ENCODE peak calls at places on chromosomes 13 and 19, in seven cellular contexts. L is A549, R is K562, J is HepG2, S is SK-N-SH, T is endothelial cell of umbilical vein, O is HCT116. I is an unnamed sample.

GRCh38 chr13:89568276-89568675 is 1779.2 kb upstream of the MIR17HG start:
- DNase-seq in R (no peak), S (no peak), O (no peak), L (no peak), T (no peak), J (no peak), I (no peak)

GRCh38 chr19:19679176-19680073 is 10.8 kb downstream of the ZNF101 start:
- DNase-seq in J (no peak), O (no peak), S (no peak), T (no peak), L (no peak), R (no peak), I (no peak)

GRCh38 chr13:43908156-43909126 is 28.7 kb downstream of the LACC1 start:
- DNase-seq in R (no peak), L (peak), O (peak), J (peak), T (peak), S (peak), I (peak)

GRCh38 chr19:12749938-12750521 is 1.6 kb upstream of the BEST2 start:
- DNase-seq in L (no peak), O (no peak), R (no peak), T (no peak), S (peak), J (no peak), I (peak)

GRCh38 chr19:3196064-3196932 is 10.6 kb downstream of the NCLN start:
- DNase-seq in O (no peak), S (peak), T (no peak), L (no peak), R (no peak), J (no peak), I (no peak)

GRCh38 chr19:12946092-12946845 is 607 bp downstream of the RAD23A start:
- DNase-seq in L (peak), J (peak), T (peak), S (peak), O (peak), R (peak), I (peak)

GRCh38 chr13:42745655-42746054 is 35.7 kb upstream of the FAM216B start:
- DNase-seq in J (no peak), S (no peak), O (no peak), L (no peak), R (no peak), T (no peak), I (peak)

GRCh38 chr19:2034729-2035589 is 16.1 kb downstream of the MKNK2 start:
- DNase-seq in J (no peak), R (peak), T (no peak), O (peak), S (peak), L (peak), I (peak)

GRCh38 chr13:21901326-21901725 is 230.5 kb downstream of the FGF9 start:
- DNase-seq in R (no peak), T (no peak), O (no peak), L (no peak), S (no peak), J (no peak), I (no peak)

GRCh38 chr13:77696863-77697207 is 652 bp upstream of the SLAIN1 start:
- DNase-seq in S (no peak), R (no peak), T (peak), O (no peak), L (no peak), J (no peak), I (no peak)
- H3K4me3 ChIP-seq in S (peak), R (no peak), T (peak), O (no peak), L (peak), J (no peak), I (peak)

GRCh38 chr19:38360351-38360750 is 14.0 kb upstream of the PSMD8 start:
- DNase-seq in L (no peak), O (no peak), T (no peak), S (no peak), R (no peak), J (no peak), I (no peak)

GRCh38 chr19:38359242-38360021 is 14.9 kb upstream of the PSMD8 start:
- DNase-seq in L (no peak), J (no peak), S (no peak), R (no peak), T (no peak), O (no peak), I (no peak)

GRCh38 chr19:38362076-38362945 is 12.1 kb upstream of the PSMD8 start:
- DNase-seq in R (peak), O (peak), L (peak), J (peak), S (peak), T (peak), I (peak)

GRCh38 chr19:38360839-38361631 is 13.3 kb upstream of the PSMD8 start:
- DNase-seq in S (peak), J (no peak), T (no peak), O (no peak), L (no peak), R (no peak), I (no peak)

GRCh38 chr19:38361633-38362075 is 12.7 kb upstream of the PSMD8 start:
- DNase-seq in L (peak), R (peak), O (peak), S (peak), T (peak), J (peak), I (peak)
- TF ChIP-seq CTCF in L (no peak), R (peak), O (no peak), S (peak), T (no peak), J (no peak), I (no peak)

DNA sequence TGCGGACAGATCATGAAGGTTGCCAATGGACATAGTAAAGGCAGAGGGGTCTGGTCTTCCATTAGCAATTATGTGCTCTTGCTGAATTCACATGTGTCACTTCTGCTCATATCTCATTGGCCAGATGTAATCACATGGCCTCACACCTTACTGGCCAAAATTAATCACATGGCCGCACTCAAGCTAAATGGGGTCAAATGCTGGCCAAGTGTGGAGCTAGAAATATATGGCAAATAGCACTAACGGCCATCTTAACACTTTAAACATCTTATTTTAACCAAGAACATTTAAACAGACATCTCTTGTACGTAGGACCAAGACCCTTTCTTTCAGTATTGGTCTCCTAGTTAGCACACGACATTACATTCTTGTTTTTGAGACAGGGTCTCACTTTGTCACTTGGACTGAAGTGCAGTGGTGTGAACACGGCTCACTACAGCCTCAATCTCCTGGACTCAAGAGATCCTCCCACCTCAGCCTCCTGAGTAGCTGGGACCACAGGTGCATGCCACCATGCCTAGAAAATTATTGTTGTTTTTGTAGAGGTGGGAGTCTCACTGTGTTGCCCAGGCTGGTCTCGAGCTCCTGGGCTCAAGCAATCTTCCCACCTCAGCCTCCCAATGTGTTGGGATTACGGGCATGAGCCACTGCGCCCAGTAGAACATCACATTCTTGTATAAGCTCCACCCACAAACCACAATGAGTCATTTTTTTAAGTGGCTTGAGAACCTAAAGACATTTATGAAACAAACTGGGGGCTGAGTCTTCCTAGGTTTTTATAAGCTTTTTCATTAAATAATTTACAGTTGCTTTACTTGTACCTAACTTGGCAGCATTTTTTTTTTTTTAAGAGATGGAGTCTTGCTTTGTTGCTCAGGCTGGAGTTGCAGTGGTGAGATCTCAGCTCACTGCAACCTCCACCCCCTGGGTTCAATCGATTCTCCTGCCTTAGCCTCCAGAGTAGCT is 2.9 kb upstream of the PTOV1 start:
- DNase-seq in R (peak), J (no peak), L (no peak), O (peak), T (no peak), S (no peak), I (peak)
- TF ChIP-seq MAX in R (peak), J (no peak), L (peak), O (peak), T (peak), S (peak), I (peak)

DNA sequence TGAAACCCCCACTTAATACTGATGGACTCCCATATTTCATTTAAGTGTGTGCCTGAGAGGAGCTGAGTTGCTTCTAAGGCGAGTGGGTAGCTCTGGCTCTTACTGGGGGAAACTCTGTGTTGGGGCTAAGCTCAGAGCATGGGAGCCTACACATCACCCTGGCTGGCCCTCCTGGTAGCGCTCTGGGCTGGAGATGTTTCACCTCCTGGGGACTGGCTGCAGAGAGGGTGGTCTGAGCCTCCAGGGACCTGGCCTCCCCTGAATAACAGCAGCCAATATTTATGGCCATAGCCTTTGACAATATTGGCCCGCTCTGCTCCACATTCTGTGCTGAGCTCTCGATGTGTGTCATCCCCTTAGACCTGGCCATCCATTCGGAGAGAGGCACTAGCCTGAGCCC is 316.5 kb downstream of the ZNF536 start:
- DNase-seq in S (no peak), O (no peak), T (no peak), J (no peak), L (no peak), R (no peak), I (no peak)
- H3K4me3 ChIP-seq in S (no peak), O (no peak), T (no peak), J (no peak), L (no peak), R (no peak), I (no peak)

GRCh38 chr13:110784748-110785147 is 71.2 kb downstream of the ING1 start:
- DNase-seq in T (no peak), S (no peak), O (no peak), L (no peak), J (no peak), R (no peak), I (no peak)

GRCh38 chr13:110777251-110777820 is 63.8 kb downstream of the ING1 start:
- DNase-seq in J (peak), O (no peak), R (no peak), T (no peak), L (no peak), S (no peak), I (no peak)

GRCh38 chr13:110782185-110782584 is 68.7 kb downstream of the ING1 start:
- DNase-seq in J (no peak), R (no peak), O (no peak), S (no peak), L (no peak), T (no peak), I (no peak)

GRCh38 chr13:110779046-110779445 is 65.5 kb downstream of the ING1 start:
- DNase-seq in L (no peak), T (no peak), O (no peak), R (no peak), S (no peak), J (no peak), I (no peak)

DNA sequence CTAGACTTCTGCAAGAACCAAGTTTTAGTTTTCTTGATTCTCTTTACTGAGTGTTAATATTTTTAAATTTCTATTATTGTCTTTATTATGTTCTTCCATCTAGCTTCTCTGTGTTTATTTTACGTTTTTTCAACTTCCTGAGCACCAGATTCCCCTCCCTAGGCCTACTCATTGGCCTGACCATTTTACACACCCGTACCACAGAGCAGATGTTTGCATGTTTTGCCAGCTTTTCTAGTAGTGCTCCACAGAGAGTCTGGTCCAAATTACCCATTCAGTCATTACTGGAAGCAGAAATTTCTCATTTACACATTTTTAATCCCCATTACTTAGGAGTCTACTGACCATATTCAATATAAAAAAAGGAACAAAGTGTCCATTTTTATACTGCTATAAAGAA is 66.9 kb downstream of the ING1 start:
- DNase-seq in J (no peak), O (no peak), L (no peak), T (no peak), R (no peak), S (no peak), I (no peak)
- TF ChIP-seq CTCF in J (no peak), O (no peak), L (no peak), T (no peak), R (no peak), S (no peak), I (no peak)

GRCh38 chr13:73833331-73834070 is 300.7 kb downstream of the KLF12 start:
- DNase-seq in L (no peak), O (no peak), T (no peak), J (no peak), R (no peak), S (no peak), I (no peak)

GRCh38 chr13:73837147-73837546 is 297.1 kb downstream of the KLF12 start:
- DNase-seq in R (no peak), O (no peak), J (no peak), T (no peak), L (no peak), S (peak), I (no peak)

GRCh38 chr13:73832203-73832602 is 302.0 kb downstream of the KLF12 start:
- DNase-seq in R (no peak), S (no peak), J (no peak), O (no peak), L (peak), T (peak), I (no peak)

GRCh38 chr13:73835138-73835721 is 299.0 kb downstream of the KLF12 start:
- DNase-seq in T (peak), O (peak), J (peak), R (peak), S (peak), L (peak), I (peak)
- TF ChIP-seq MAX in T (no peak), O (no peak), J (no peak), R (no peak), S (no peak), L (no peak), I (no peak)

GRCh38 chr19:46416077-46416709 is 2.8 kb upstream of the CCDC8 start:
- DNase-seq in O (peak), S (peak), J (peak), T (peak), L (peak), R (peak), I (peak)
- H3K4me3 ChIP-seq in O (peak), S (peak), J (peak), T (no peak), L (peak), R (peak), I (peak)

GRCh38 chr19:35362261-35363000 is 4.2 kb downstream of the FFAR3 start:
- DNase-seq in O (no peak), S (no peak), L (no peak), T (no peak), R (no peak), J (no peak), I (no peak)
- TF ChIP-seq CTCF in O (no peak), S (no peak), L (no peak), T (no peak), R (no peak), J (no peak), I (no peak)